ENCODE peak calls at places on chromosomes 2 and 18, in five cellular contexts. B is prostate gland, D is transverse colon, C is sigmoid colon, K is fibroblast of mammary gland. Q is an unnamed sample.
A peak's percentile ranks its signal among the peaks of the same experiment; 100 is the strongest.

GRCh38 chr2:69449906-69450305 is 12.7 kb upstream of the NFU1 start:
- DNase-seq in K (peak; percentile 14), D (no peak), C (no peak), B (no peak), Q (no peak)

GRCh38 chr18:21242141-21243040 is at the start of gene GREB1L:
- DNase-seq in C (no peak), D (peak; percentile 48), K (peak; percentile 59), B (no peak), Q (peak; percentile 76)

GRCh38 chr2:18855027-18855426 is 265.7 kb upstream of the NT5C1B start:
- DNase-seq in K (peak; percentile 42), C (no peak), D (no peak), B (no peak), Q (peak; percentile 27)

GRCh38 chr2:12856934-12857660 is 140.4 kb downstream of the TRIB2 start:
- DNase-seq in B (no peak), D (no peak), K (peak; percentile 59), C (no peak), Q (peak; percentile 60)

GRCh38 chr2:30948120-30948519 is 140.9 kb upstream of the CAPN13 start:
- DNase-seq in D (no peak), K (no peak), C (no peak), B (no peak), Q (no peak)

GRCh38 chr2:120820885-120821279 is 85.2 kb downstream of the GLI2 start:
- DNase-seq in B (no peak), D (no peak), K (peak; percentile 84), C (no peak), Q (no peak)

GRCh38 chr2:56014075-56014730 is 90.6 kb upstream of the EFEMP1 start:
- DNase-seq in K (no peak), D (no peak), B (no peak), C (no peak), Q (no peak)

GRCh38 chr18:23274638-23275482 is 139.6 kb downstream of the CABLES1 start:
- DNase-seq in C (no peak), K (no peak), B (no peak), D (no peak), Q (no peak)

GRCh38 chr2:61045999-61046398 is 19.7 kb upstream of the SANBR start:
- DNase-seq in K (no peak), B (no peak), C (no peak), D (no peak), Q (no peak)

GRCh38 chr2:12965540-12966269 is 249.0 kb downstream of the TRIB2 start:
- DNase-seq in D (no peak), B (no peak), C (no peak), K (peak; percentile 77), Q (peak; percentile 72)

GRCh38 chr2:142693171-142693950 is 184.1 kb upstream of the KYNU start:
- DNase-seq in K (no peak), C (no peak), B (no peak), D (no peak), Q (peak; percentile 6)

GRCh38 chr2:145591109-145591809 is 1071.3 kb upstream of the ZEB2 start:
- DNase-seq in C (no peak), B (no peak), D (no peak), K (peak; percentile 48), Q (peak; percentile 75)

GRCh38 chr2:12498703-12499102 is 218.0 kb upstream of the TRIB2 start:
- DNase-seq in D (no peak), C (no peak), B (no peak), K (peak; percentile 87), Q (peak; percentile 50)

GRCh38 chr2:31980674-31981356 is 30.0 kb downstream of the MEMO1 start:
- DNase-seq in B (no peak), K (peak; percentile 45), D (no peak), C (no peak), Q (peak; percentile 55)

GRCh38 chr2:231393149-231394131 is 2.1 kb upstream of the B3GNT7 start:
- DNase-seq in K (no peak), D (no peak), C (no peak), B (no peak), Q (no peak)

GRCh38 chr2:143891879-143892308 is 628.0 kb downstream of the ZEB2 start:
- DNase-seq in D (no peak), C (no peak), K (no peak), B (no peak), Q (no peak)

GRCh38 chr2:205889073-205889472 is 196.9 kb downstream of the INO80D start:
- DNase-seq in C (no peak), D (no peak), K (no peak), B (no peak), Q (peak; percentile 99)

GRCh38 chr18:38563396-38563980 is 997.9 kb upstream of the CELF4 start:
- DNase-seq in B (no peak), D (no peak), C (no peak), K (no peak), Q (peak; percentile 30)

GRCh38 chr2:127219716-127220090 is 396 bp downstream of the CYP27C1 start:
- DNase-seq in B (no peak), C (peak; percentile 68), D (no peak), K (no peak), Q (peak; percentile 46)

GRCh38 chr2:62654423-62654791 is 51.1 kb upstream of the EHBP1 start:
- DNase-seq in C (no peak), D (no peak), K (no peak), B (no peak), Q (peak; percentile 79)

GRCh38 chr2:71889991-71890684 is 257.5 kb downstream of the CYP26B1 start:
- DNase-seq in B (no peak), D (no peak), C (no peak), K (peak; percentile 99), Q (peak; percentile 75)

GRCh38 chr18:12883003-12883683 is 894 bp downstream of the PTPN2 start:
- DNase-seq in D (no peak), K (no peak), B (no peak), C (no peak), Q (no peak)
- H3K4me3 ChIP-seq in D (peak overlapping the region; percentile 94), K (peak overlapping the region; percentile 68), B (peak overlapping the region; percentile 88), C (peak overlapping the region; percentile 79), Q (peak overlapping the region; percentile 82)

DNA sequence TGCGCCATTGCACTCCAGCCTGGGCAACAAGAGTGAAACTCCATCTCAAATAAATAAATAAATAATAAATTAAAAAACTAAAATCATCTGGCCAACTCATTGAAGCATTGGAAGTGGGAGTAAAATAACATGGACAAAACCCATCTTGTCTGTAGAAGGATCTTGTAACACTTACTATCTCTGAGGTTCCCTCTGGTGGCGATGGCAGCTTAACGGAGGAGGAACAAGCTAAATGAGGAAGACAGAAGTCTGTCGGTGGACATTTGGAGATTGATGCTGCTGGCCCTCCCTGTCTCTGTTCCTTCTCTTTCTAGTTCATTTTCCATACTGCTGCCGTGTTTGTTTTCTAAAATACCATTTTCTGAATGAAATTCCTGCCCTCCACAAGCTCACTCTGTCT is 43.4 kb downstream of the ZCCHC2 start:
- DNase-seq in K (peak; percentile 36), D (peak; percentile 32), C (no peak), B (peak; percentile 32), Q (peak; percentile 24)
- TF ChIP-seq CTCF in K (peak; percentile 20), D (no peak), C (no peak), B (no peak), Q (peak; percentile 24)

GRCh38 chr2:11498543-11499034 is 32.6 kb upstream of the E2F6 start:
- DNase-seq in C (peak; percentile 83), D (peak; percentile 73), K (peak; percentile 12), B (no peak), Q (no peak)

GRCh38 chr2:11496311-11496710 is 30.4 kb upstream of the E2F6 start:
- DNase-seq in K (no peak), C (no peak), B (no peak), D (no peak), Q (no peak)

GRCh38 chr2:11495844-11496271 is 29.9 kb upstream of the E2F6 start:
- DNase-seq in D (no peak), C (no peak), B (no peak), K (no peak), Q (no peak)

GRCh38 chr2:11499081-11499743 is 33.3 kb upstream of the E2F6 start:
- DNase-seq in C (no peak), K (no peak), B (no peak), D (no peak), Q (no peak)

DNA sequence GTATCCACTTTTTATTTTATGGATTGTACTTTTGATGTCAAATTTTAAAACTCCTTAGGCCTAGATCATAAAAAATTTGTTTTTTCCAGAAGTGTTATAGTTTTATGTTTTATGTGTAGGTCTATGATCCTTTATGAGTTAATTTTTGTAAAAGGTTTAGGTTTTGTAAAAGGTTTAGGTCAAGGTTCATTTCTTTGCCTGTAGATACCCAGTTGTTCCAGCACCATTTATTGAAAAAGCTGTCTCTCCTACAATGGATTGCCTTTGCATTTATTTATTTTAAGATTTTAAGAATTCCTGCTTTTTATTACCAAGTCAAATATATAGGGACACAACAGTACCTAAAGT is 32.1 kb upstream of the E2F6 start:
- DNase-seq in C (no peak), K (no peak), D (no peak), B (no peak), Q (no peak)
- H3K4me3 ChIP-seq in C (no peak overlapping the region), K (no peak overlapping the region), D (no peak overlapping the region), B (no peak overlapping the region), Q (no peak overlapping the region)

GRCh38 chr2:105708697-105709096 is 36.0 kb upstream of the NCK2 start:
- DNase-seq in C (no peak), K (no peak), D (no peak), B (no peak), Q (no peak)

GRCh38 chr2:105711394-105711793 is 33.3 kb upstream of the NCK2 start:
- DNase-seq in K (no peak), B (no peak), C (no peak), D (peak; percentile 18), Q (no peak)

GRCh38 chr2:105714141-105714540 is 30.6 kb upstream of the NCK2 start:
- DNase-seq in K (no peak), C (no peak), B (no peak), D (no peak), Q (no peak)

GRCh38 chr2:105712981-105713596 is 31.6 kb upstream of the NCK2 start:
- DNase-seq in B (no peak), D (no peak), C (no peak), K (peak; percentile 78), Q (peak; percentile 91)

GRCh38 chr2:105712166-105712915 is 32.4 kb upstream of the NCK2 start:
- DNase-seq in K (peak; percentile 53), C (no peak), D (no peak), B (no peak), Q (peak; percentile 66)
- TF ChIP-seq CTCF in K (no peak), C (no peak), D (no peak), B (no peak), Q (no peak)

GRCh38 chr18:71583291-71583690 is 960.9 kb downstream of the CBLN2 start:
- DNase-seq in D (no peak), K (no peak), C (no peak), B (no peak), Q (no peak)
- H3K4me3 ChIP-seq in D (no peak overlapping the region), K (no peak overlapping the region), C (no peak overlapping the region), B (no peak overlapping the region), Q (no peak overlapping the region)

GRCh38 chr2:21655136-21655535 is 531.4 kb downstream of the TDRD15 start:
- DNase-seq in B (no peak), D (no peak), K (no peak), C (no peak), Q (no peak)
- TF ChIP-seq CTCF in B (no peak), D (no peak), K (no peak), C (no peak), Q (no peak)

GRCh38 chr2:219418570-219419189 is 503 bp downstream of the DES start:
- DNase-seq in K (no peak), D (no peak), B (no peak), C (no peak), Q (peak; percentile 11)
- H3K4me3 ChIP-seq in K (no peak overlapping the region), D (peak overlapping the region; percentile 50), B (peak overlapping the region; percentile 24), C (peak overlapping the region; percentile 93), Q (no peak overlapping the region)

GRCh38 chr2:35873921-35874320 is 481.7 kb upstream of the CRIM1 start:
- DNase-seq in K (no peak), C (no peak), B (no peak), D (no peak), Q (no peak)
- TF ChIP-seq CTCF in K (no peak), C (no peak), B (no peak), D (no peak), Q (no peak)

Q was measured in epithelial cell of esophagus.